ENCODE peak calls at places on chromosome 1, in eight cellular contexts. F is upper lobe of right lung, Z is heart left ventricle, M is PC-3, O is GM06990, C is IMR-90, L is brain microvascular endothelial cell, U is endothelial cell of umbilical vein. V is an unnamed sample.

GRCh38 chr1:16173447-16174260 is 17.8 kb upstream of the EPHA2 start:
- DNase-seq in F (peak; percentile 84), Z (no peak), M (peak; percentile 98), O (no peak), C (peak; percentile 50), L (peak; percentile 68), U (peak; percentile 60), V (peak; percentile 97)

GRCh38 chr1:70112838-70113237 is 92.5 kb downstream of the LRRC40 start:
- DNase-seq in F (no peak), Z (no peak), M (no peak), O (no peak), C (no peak), L (no peak), U (no peak), V (no peak)

GRCh38 chr1:181033799-181034391 is at the start of gene MR1:
- DNase-seq in F (no peak), Z (no peak), M (peak; percentile 81), O (peak; percentile 83), C (peak; percentile 83), L (peak; percentile 47), U (peak; percentile 91), V (peak; percentile 89)

GRCh38 chr1:229624906-229625871 is 733 bp downstream of the TAF5L start:
- DNase-seq in F (peak; percentile 84), Z (peak; percentile 60), M (peak; percentile 70), O (peak; percentile 75), C (peak; percentile 58), L (peak; percentile 27), U (peak; percentile 52), V (peak; percentile 47)

GRCh38 chr1:222815367-222815765 is 527 bp downstream of the DISP1 start:
- DNase-seq in F (no peak), Z (no peak), M (peak; percentile 74), O (no peak), C (no peak), L (peak; percentile 45), U (no peak), V (peak; percentile 36)

GRCh38 chr1:205986848-205987247 is 16.3 kb downstream of the RAB7B start:
- DNase-seq in F (no peak), Z (no peak), M (no peak), O (no peak), C (no peak), L (no peak), U (no peak), V (no peak)

GRCh38 chr1:200035397-200035955 is 8.0 kb downstream of the NR5A2 start:
- DNase-seq in F (no peak), Z (no peak), M (no peak), O (no peak), C (no peak), L (no peak), U (no peak), V (no peak)

GRCh38 chr1:46532498-46533178 is 18.8 kb downstream of the KNCN start:
- DNase-seq in F (peak; percentile 85), Z (peak; percentile 73), M (peak; percentile 55), O (peak; percentile 50), C (peak; percentile 36), L (no peak), U (peak; percentile 37), V (no peak)

GRCh38 chr1:93749894-93750301 is 68.3 kb upstream of the BCAR3 start:
- DNase-seq in F (no peak), Z (no peak), M (peak; percentile 66), O (peak; percentile 48), C (no peak), L (no peak), U (peak; percentile 15), V (peak; percentile 72)

GRCh38 chr1:21799730-21800129 is 12.3 kb upstream of the LDLRAD2 start:
- DNase-seq in F (no peak), Z (no peak), M (peak; percentile 61), O (no peak), C (no peak), L (no peak), U (no peak), V (no peak)

GRCh38 chr1:38546630-38547029 is 312.9 kb downstream of the RRAGC start:
- DNase-seq in F (no peak), Z (no peak), M (no peak), O (no peak), C (peak; percentile 4), L (no peak), U (no peak), V (no peak)

GRCh38 chr1:85480566-85480965 is 15.6 kb upstream of the DDAH1 start:
- DNase-seq in F (no peak), Z (no peak), M (no peak), O (no peak), C (no peak), L (no peak), U (no peak), V (no peak)

GRCh38 chr1:61569212-61569621 is 155.7 kb downstream of the TM2D1 start:
- DNase-seq in F (no peak), Z (no peak), M (no peak), O (no peak), C (no peak), L (no peak), U (no peak), V (no peak)

GRCh38 chr1:79355073-79355472 is 348.5 kb upstream of the ADGRL4 start:
- DNase-seq in F (no peak), Z (no peak), M (no peak), O (no peak), C (peak; percentile 68), L (peak; percentile 29), U (peak; percentile 36), V (peak; percentile 15)

GRCh38 chr1:64934115-64934880 is 32.1 kb downstream of the JAK1 start:
- DNase-seq in F (no peak), Z (no peak), M (peak; percentile 38), O (no peak), C (peak; percentile 82), L (peak; percentile 83), U (peak; percentile 36), V (peak; percentile 62)

GRCh38 chr1:237042892-237043576 is 1.1 kb downstream of the RYR2 start:
- DNase-seq in F (peak; percentile 63), Z (peak; percentile 41), M (no peak), O (peak; percentile 28), C (no peak), L (no peak), U (no peak), V (no peak)

GRCh38 chr1:157894613-157895012 is 53.0 kb upstream of the CD5L start:
- DNase-seq in F (no peak), Z (no peak), M (no peak), O (no peak), C (no peak), L (no peak), U (no peak), V (no peak)

GRCh38 chr1:29864431-29865022 is 628.2 kb downstream of the PTPRU start:
- DNase-seq in F (no peak), Z (no peak), M (no peak), O (no peak), C (no peak), L (no peak), U (no peak), V (no peak)

GRCh38 chr1:2350486-2350885 is 40.9 kb downstream of the MORN1 start:
- DNase-seq in F (peak; percentile 40), Z (no peak), M (no peak), O (no peak), C (no peak), L (no peak), U (no peak), V (no peak)

GRCh38 chr1:78101514-78101913 is 55.7 kb downstream of the GIPC2 start:
- DNase-seq in F (no peak), Z (peak; percentile 68), M (peak; percentile 93), O (no peak), C (peak; percentile 97), L (peak; percentile 94), U (peak; percentile 99), V (peak; percentile 92)

GRCh38 chr1:171219751-171220385 is 28.4 kb upstream of the FMO1 start:
- DNase-seq in F (no peak), Z (no peak), M (peak; percentile 34), O (no peak), C (peak; percentile 89), L (peak; percentile 70), U (no peak), V (peak; percentile 46)

GRCh38 chr1:224358288-224358687 is 1.6 kb downstream of the CNIH4 start:
- DNase-seq in F (peak; percentile 75), Z (no peak), M (no peak), O (no peak), C (no peak), L (no peak), U (no peak), V (no peak)
- H3K4me3 ChIP-seq in F (peak overlapping the region; percentile 87), Z (no peak overlapping the region), M (peak overlapping the region; percentile 68), O (no peak overlapping the region), C (no peak overlapping the region), L (peak overlapping the region; percentile 68), U (no peak overlapping the region), V (peak overlapping the region; percentile 62)

DNA sequence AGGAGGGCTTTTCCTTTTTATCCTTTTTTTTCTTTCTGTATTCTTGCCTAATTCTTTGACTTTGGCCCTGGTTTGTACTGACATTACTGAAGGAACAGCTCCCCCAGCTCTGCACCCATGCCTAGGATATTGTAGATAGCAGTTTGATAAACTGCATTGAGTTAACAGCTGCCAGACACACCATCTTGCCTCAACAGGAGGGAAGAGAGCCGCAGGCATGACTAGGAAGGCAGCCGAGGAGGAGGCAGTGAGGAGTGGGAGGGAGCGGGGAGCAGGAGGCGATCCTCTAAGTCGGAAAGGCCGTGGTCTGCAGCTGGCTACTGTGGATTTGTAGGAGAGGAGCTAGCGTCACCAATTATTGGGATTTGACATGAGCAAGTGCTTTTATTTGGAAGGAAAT is 9.8 kb upstream of the FMOD start:
- DNase-seq in F (no peak), Z (no peak), M (no peak), O (no peak), C (no peak), L (no peak), U (no peak), V (no peak)
- TF ChIP-seq CTCF in F (no peak), Z (no peak), M (no peak), O (no peak), C (no peak), L (no peak), U (no peak), V (no peak)

DNA sequence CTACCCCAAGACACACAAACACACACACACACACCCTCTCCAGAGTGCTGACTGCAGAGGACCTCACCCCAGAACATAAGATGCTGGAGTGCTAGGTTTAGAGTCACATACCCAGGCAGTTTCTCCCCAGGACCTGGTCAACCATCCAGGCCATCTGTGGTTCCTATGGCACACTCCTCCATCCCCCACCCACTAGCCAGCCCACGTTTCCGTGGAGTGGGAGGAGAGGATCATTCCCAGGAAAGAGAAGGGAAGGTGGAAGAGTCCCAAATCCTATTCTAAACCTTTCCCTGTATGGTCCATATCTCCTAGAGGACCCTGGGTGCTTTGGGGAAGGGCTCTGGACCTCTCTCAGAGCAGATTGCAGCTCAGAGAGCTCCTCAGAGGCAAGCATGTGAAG is 1.1 kb downstream of the KCNJ9 start:
- DNase-seq in F (peak; percentile 8), Z (no peak), M (no peak), O (no peak), C (no peak), L (no peak), U (no peak), V (no peak)
- H3K27me3 ChIP-seq in F (peaks cover 62% of the 10 kb centered on the region), Z (peaks cover 30% of the 10 kb centered on the region), M (peaks cover 29% of the 10 kb centered on the region), O (no peaks in the 10 kb centered on the region), C (peaks cover 62% of the 10 kb centered on the region), L (peaks cover 52% of the 10 kb centered on the region), U (peaks cover 56% of the 10 kb centered on the region), V (peaks cover 22% of the 10 kb centered on the region)

DNA sequence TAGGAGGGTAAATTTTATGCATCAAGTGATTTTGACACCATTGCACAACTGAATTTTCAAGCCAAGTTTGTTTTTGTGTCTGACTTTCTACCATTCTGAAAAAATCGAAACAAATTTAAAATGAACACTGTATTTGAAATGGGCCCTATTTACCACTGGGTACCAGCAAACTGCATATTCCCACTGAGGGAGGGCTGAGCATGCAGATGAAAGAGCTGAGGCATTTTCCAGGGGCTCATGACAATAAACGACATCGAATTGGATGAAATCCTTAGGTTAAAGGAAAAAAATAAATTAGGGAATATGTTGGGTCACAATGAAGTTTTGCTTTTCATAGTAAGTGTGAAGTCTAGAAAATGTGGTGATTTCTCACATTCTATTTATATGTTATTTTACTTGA is 11.1 kb downstream of the ZBTB18 start:
- DNase-seq in F (no peak), Z (no peak), M (no peak), O (no peak), C (no peak), L (no peak), U (no peak), V (no peak)
- H3K4me3 ChIP-seq in F (no peak overlapping the region), Z (no peak overlapping the region), M (no peak overlapping the region), O (no peak overlapping the region), C (no peak overlapping the region), L (no peak overlapping the region), U (no peak overlapping the region), V (no peak overlapping the region)

V was measured in bronchial epithelial cell.